ENCODE peak calls at places on chromosomes 11 and 22, in seven cellular contexts. C, O, K, X, S, D and W are unnamed samples.
A peak's percentile ranks its signal among the peaks of the same experiment; 100 is the strongest.

GRCh38 chr22:17994424-17995108 is 29.8 kb downstream of the MICAL3 start:
- DNase-seq in C (no peak), D (no peak), S (no peak), X (no peak), O (peak; percentile 81), K (no peak), W (no peak)

GRCh38 chr11:94959179-94959578 is 14.2 kb downstream of the CWC15 start:
- DNase-seq in C (no peak), O (no peak), D (no peak), S (no peak), K (no peak), X (no peak), W (no peak)

GRCh38 chr11:115759622-115760527 is 255.7 kb upstream of the CADM1 start:
- DNase-seq in S (no peak), X (no peak), D (no peak), K (no peak), O (peak; percentile 29), C (peak; percentile 5), W (no peak)

GRCh38 chr11:33670250-33671011 is 30.2 kb downstream of the C11orf91 start:
- DNase-seq in K (no peak), O (peak; percentile 44), S (no peak), C (peak; percentile 93), D (no peak), X (no peak), W (no peak)

GRCh38 chr11:57348052-57348451 is 9.9 kb downstream of the P2RX3 start:
- DNase-seq in O (no peak), K (no peak), C (no peak), X (no peak), S (no peak), D (no peak), W (no peak)

GRCh38 chr22:37918580-37919274 is 12.6 kb downstream of the MICALL1 start:
- DNase-seq in O (no peak), S (no peak), K (no peak), X (no peak), D (no peak), C (no peak), W (no peak)

GRCh38 chr22:31942091-31942490 is 2.2 kb upstream of the YWHAH start:
- DNase-seq in C (no peak), D (no peak), K (no peak), X (no peak), S (no peak), O (no peak), W (no peak)

GRCh38 chr11:130531061-130531460 is 82.6 kb downstream of the ADAMTS15 start:
- DNase-seq in D (no peak), O (peak; percentile 83), K (no peak), C (no peak), S (no peak), X (no peak), W (no peak)

GRCh38 chr22:46287873-46288751 is 8.6 kb upstream of the GTSE1 start:
- DNase-seq in S (peak; percentile 31), D (no peak), X (peak; percentile 54), C (no peak), O (no peak), K (no peak), W (no peak)

GRCh38 chr11:66315498-66315885 is 1.4 kb downstream of the CD248 start:
- DNase-seq in O (no peak), D (no peak), S (no peak), C (peak; percentile 45), K (no peak), X (no peak), W (no peak)

GRCh38 chr22:44337658-44338004 is 24.9 kb upstream of the SHISAL1 start:
- DNase-seq in X (no peak), K (no peak), O (peak; percentile 37), D (no peak), C (peak; percentile 85), S (peak; percentile 16), W (no peak)

GRCh38 chr11:124752471-124753100 is 531 bp upstream of the VSIG2 start:
- DNase-seq in O (no peak), K (no peak), S (no peak), D (peak; percentile 18), X (no peak), C (no peak), W (no peak)

GRCh38 chr22:41856484-41856883 is 23.6 kb downstream of the SREBF2 start:
- DNase-seq in D (no peak), S (no peak), C (no peak), X (no peak), K (no peak), O (no peak), W (no peak)

GRCh38 chr11:130428692-130429681 is 578 bp upstream of the ADAMTS8 start:
- DNase-seq in X (no peak), D (no peak), K (no peak), S (no peak), C (no peak), O (no peak), W (no peak)

GRCh38 chr22:37400719-37401118 is 26.6 kb downstream of the ELFN2 start:
- DNase-seq in X (peak; percentile 49), O (peak; percentile 81), D (no peak), K (no peak), S (no peak), C (no peak), W (no peak)

GRCh38 chr11:17936790-17937189 is 76.1 kb downstream of the SERGEF start:
- DNase-seq in X (no peak), D (no peak), O (no peak), K (no peak), S (no peak), C (no peak), W (no peak)